ENCODE peak calls at places on chromosomes 4 and X, in nine cellular contexts. C is HL-60, O is HepG2, I is choroid plexus epithelial cell, K is cardiac fibroblast, E is GM12865, D is kidney, N is AG10803, J is A549. B is an unnamed sample.

GRCh38 chr4:130646886-130647285 is 1550.9 kb downstream of the C4orf33 start:
- DNase-seq in O (no peak), D (no peak), N (no peak), E (no peak), I (no peak), C (no peak), J (no peak), K (no peak), B (no peak)

GRCh38 chr4:139797287-139797686 is 131.7 kb downstream of the MGST2 start:
- DNase-seq in O (no peak), C (no peak), D (no peak), E (no peak), J (no peak), I (no peak), K (no peak), N (no peak), B (no peak)

GRCh38 chr4:142282870-142283431 is 563.1 kb downstream of the INPP4B start:
- DNase-seq in C (peak), E (peak), D (no peak), I (peak), J (no peak), N (no peak), K (no peak), O (no peak), B (no peak)

GRCh38 chrX:115582871-115583729 is 22.1 kb downstream of the PLS3 start:
- DNase-seq in C (no peak), O (no peak), D (no peak), I (peak), N (peak), J (no peak), K (peak), E (no peak), B (no peak)

GRCh38 chr4:66275381-66276060 is 605.2 kb upstream of the EPHA5 start:
- DNase-seq in O (no peak), J (no peak), D (no peak), I (peak), E (no peak), N (no peak), C (no peak), K (peak), B (no peak)

GRCh38 chr4:38132140-38132673 is 172.0 kb downstream of the PTTG2 start:
- DNase-seq in K (peak), I (peak), E (peak), C (no peak), J (no peak), O (no peak), N (peak), D (no peak), B (peak)

GRCh38 chrX:119606508-119607389 is 525 bp upstream of the NKRF start:
- DNase-seq in N (peak), O (no peak), I (peak), E (peak), C (no peak), K (peak), J (no peak), D (no peak), B (no peak)

GRCh38 chr4:101693842-101694398 is 96.6 kb upstream of the BANK1 start:
- DNase-seq in N (no peak), C (no peak), O (no peak), J (peak), K (no peak), D (no peak), I (no peak), E (peak), B (no peak)

GRCh38 chrX:41921492-41922124 is 1.7 kb downstream of the CASK start:
- DNase-seq in I (peak), J (no peak), C (peak), K (peak), O (peak), E (peak), D (no peak), N (peak), B (no peak)

GRCh38 chr4:74933562-74934015 is 673 bp downstream of the PARM1 start:
- DNase-seq in N (no peak), K (no peak), I (peak), D (no peak), C (no peak), J (no peak), E (peak), O (no peak), B (no peak)

GRCh38 chrX:111086521-111087127 is 9.4 kb upstream of the PAK3 start:
- DNase-seq in C (no peak), J (no peak), O (no peak), K (no peak), N (no peak), E (no peak), D (no peak), I (no peak), B (no peak)
- H3K4me3 ChIP-seq in C (no peak), J (no peak), O (no peak), K (no peak), N (no peak), E (no peak), D (no peak), I (no peak), B (no peak)

GRCh38 chr4:48018112-48018511 is 1.5 kb downstream of the NIPAL1 start:
- DNase-seq in E (no peak), D (no peak), C (no peak), K (no peak), N (no peak), I (no peak), O (no peak), J (no peak), B (no peak)

GRCh38 chr4:48015678-48016077 is 803 bp downstream of the CNGA1 start:
- DNase-seq in N (no peak), I (no peak), D (no peak), O (no peak), E (no peak), K (no peak), C (no peak), J (no peak), B (no peak)

GRCh38 chr4:48017108-48017527 is 546 bp downstream of the NIPAL1 start:
- DNase-seq in C (no peak), O (no peak), E (no peak), J (peak), N (peak), K (peak), D (peak), I (peak), B (no peak)

GRCh38 chr4:48015216-48015615 is 1.3 kb downstream of the CNGA1 start:
- DNase-seq in D (no peak), J (no peak), K (no peak), O (no peak), I (no peak), N (no peak), C (no peak), E (no peak), B (no peak)

DNA sequence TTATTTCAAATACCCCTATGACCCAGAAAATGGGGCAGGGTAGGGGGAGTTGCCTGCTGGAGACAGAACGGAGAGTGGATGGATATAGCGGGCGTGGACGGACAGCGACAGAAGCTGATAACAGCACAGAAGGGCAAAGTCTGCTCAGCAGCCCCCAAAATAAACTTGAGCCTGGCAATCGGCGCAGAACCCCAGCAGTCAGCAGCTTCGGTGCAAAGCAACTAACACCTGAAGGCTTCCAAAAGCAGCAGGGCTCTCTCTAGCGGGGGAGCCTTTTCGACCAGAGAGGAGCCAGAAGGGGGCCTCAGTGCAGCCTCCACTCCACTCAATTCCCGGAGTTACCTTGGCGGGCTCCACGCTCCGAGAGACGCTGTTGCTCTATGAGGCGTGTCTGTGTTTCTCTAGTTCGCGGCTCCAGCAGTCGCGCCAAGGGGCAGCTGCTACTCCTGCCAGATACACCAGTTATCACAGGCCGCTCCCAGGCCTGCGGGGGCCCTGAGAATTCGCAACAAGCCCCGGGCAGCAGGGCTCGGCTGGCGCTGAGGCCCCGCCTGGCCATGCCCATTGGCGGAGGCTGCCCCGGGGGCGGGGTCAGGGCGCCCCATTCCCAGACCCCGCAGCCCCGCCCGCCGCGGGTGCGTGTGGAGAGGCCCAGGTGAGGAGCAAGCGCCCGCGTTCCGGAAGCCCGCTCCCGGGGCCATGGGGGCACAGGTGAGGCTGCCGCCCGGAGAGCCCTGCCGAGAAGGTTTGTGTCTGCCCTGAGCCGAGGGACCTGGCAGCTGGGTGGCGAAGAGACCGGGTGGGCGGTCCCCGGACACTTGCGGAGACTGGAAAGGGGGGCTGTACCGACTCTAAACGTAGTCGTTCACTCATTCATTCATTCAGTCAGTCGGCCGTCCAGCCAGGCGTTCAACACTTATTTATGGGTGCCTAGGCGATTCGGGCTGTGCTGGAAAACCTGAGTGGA is at the start of the genes CNGA1 and NIPAL1:
- DNase-seq in K (peak), D (peak), C (peak), I (peak), N (peak), J (peak), O (peak), E (peak), B (no peak)
- TF ChIP-seq CTCF in K (peak), D (peak), C (no peak), I (peak), N (peak), J (peak), O (peak), E (peak), B (peak)

GRCh38 chr4:110268352-110268751 is 69.9 kb upstream of the ELOVL6 start:
- DNase-seq in E (peak), D (no peak), N (no peak), K (no peak), I (no peak), C (no peak), O (no peak), J (no peak), B (no peak)
- H3K4me3 ChIP-seq in E (no peak), D (no peak), N (no peak), K (no peak), I (no peak), C (no peak), O (no peak), J (no peak), B (no peak)

DNA sequence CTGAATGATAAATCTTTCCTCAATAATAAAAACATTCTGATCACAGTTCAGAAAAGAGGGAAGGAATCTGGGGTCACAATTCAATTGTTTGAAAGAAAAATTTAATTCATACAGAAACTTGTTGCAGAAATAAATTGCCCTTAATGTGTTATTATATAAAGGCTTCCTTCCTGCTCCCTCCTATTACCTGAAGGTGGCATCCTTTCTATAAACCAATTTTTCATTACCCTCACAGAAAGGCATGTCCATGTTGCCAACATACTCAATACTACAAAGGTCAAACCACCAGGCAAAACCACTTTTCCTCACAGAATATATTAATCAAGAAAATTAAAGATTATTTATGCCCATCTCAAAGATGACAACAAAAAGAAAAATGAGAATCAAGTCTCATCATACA is 194.3 kb upstream of the CT83 start:
- DNase-seq in I (no peak), C (no peak), N (no peak), E (no peak), D (no peak), O (no peak), K (no peak), J (no peak), B (no peak)
- TF ChIP-seq CTCF in I (no peak), C (no peak), N (no peak), E (no peak), D (no peak), O (no peak), K (no peak), J (no peak), B (no peak)

GRCh38 chr4:336893-337142 is 796 bp upstream of the ZNF141 start:
- DNase-seq in N (no peak), O (no peak), I (no peak), C (no peak), E (no peak), K (no peak), J (no peak), D (no peak), B (no peak)

GRCh38 chr4:336099-336892 is 1.3 kb upstream of the ZNF141 start:
- DNase-seq in I (peak), E (peak), O (no peak), D (peak), K (peak), C (no peak), N (peak), J (no peak), B (no peak)

GRCh38 chr4:337932-338758 is 531 bp downstream of the ZNF141 start:
- DNase-seq in N (peak), J (peak), C (peak), D (peak), E (peak), K (peak), I (peak), O (no peak), B (no peak)

GRCh38 chr4:337143-337931 is at the start of gene ZNF141:
- DNase-seq in I (peak), E (peak), K (peak), J (peak), C (peak), O (no peak), D (peak), N (peak), B (peak)

GRCh38 chr4:335515-335914 is 2.1 kb upstream of the ZNF141 start:
- DNase-seq in C (no peak), J (no peak), E (no peak), D (no peak), N (no peak), O (no peak), I (no peak), K (no peak), B (no peak)
- H3K4me3 ChIP-seq in C (no peak), J (no peak), E (no peak), D (no peak), N (no peak), O (no peak), I (no peak), K (no peak), B (no peak)

GRCh38 chr4:183758006-183758734 is 99.1 kb downstream of the TRAPPC11 start:
- DNase-seq in J (peak), C (no peak), I (peak), N (no peak), D (peak), E (no peak), O (no peak), K (peak), B (no peak)
- TF ChIP-seq CTCF in J (no peak), C (no peak), I (peak), N (peak), D (peak), E (no peak), O (peak), K (peak), B (peak)